ENCODE peak calls at places on chromosome 18, in five cellular contexts. I, G, A, F and T are unnamed samples. For H3K79me2, the result is how much of the 10 kb centered on the place peaks cover.

GRCh38 chr18:46574000-46574739 is 82.8 kb downstream of the LOXHD1 start:
- DNase-seq in F (no peak), A (no peak), G (no peak), I (no peak), T (peak)

GRCh38 chr18:45402485-45403056 is 212.7 kb upstream of the SLC14A2 start:
- DNase-seq in F (no peak), I (no peak), G (no peak), A (no peak), T (no peak)

GRCh38 chr18:14747513-14748474 is at the start of gene ANKRD30B:
- DNase-seq in F (no peak), A (no peak), G (no peak), I (no peak), T (no peak)

GRCh38 chr18:74587446-74587845 is 10.2 kb upstream of the ZNF407 start:
- DNase-seq in G (no peak), I (no peak), A (no peak), F (no peak), T (no peak)

GRCh38 chr18:44564922-44565321 is 115.8 kb upstream of the SETBP1 start:
- DNase-seq in A (no peak), I (no peak), G (no peak), F (no peak), T (no peak)

GRCh38 chr18:63285332-63285731 is 34.2 kb downstream of the BCL2 start:
- DNase-seq in I (no peak), F (no peak), A (no peak), G (no peak), T (peak)

GRCh38 chr18:28365406-28365805 is 188.5 kb upstream of the CDH2 start:
- DNase-seq in G (no peak), F (no peak), A (no peak), I (no peak), T (no peak)

GRCh38 chr18:33844232-33844631 is 266.2 kb downstream of the ASXL3 start:
- DNase-seq in F (no peak), G (no peak), I (no peak), A (no peak), T (no peak)

GRCh38 chr18:49911414-49911813 is 98.1 kb upstream of the ACAA2 start:
- DNase-seq in F (no peak), A (peak), G (no peak), I (no peak), T (no peak)

GRCh38 chr18:4444306-4444705 is 10.8 kb downstream of the DLGAP1 start:
- DNase-seq in I (no peak), F (no peak), A (peak), G (no peak), T (no peak)
- TF ChIP-seq SP1 in I (no peak), F (no peak), A (no peak), G (no peak), T (no peak)

GRCh38 chr18:9613550-9614400 is 584 bp downstream of the PPP4R1 start:
- DNase-seq in I (peak), F (no peak), A (peak), G (no peak), T (no peak)

GRCh38 chr18:9612215-9612830 is 2.0 kb downstream of the PPP4R1 start:
- DNase-seq in I (peak), G (peak), A (peak), F (no peak), T (no peak)

GRCh38 chr18:9614401-9615279 is at the start of gene PPP4R1:
- DNase-seq in G (no peak), F (peak), A (peak), I (peak), T (no peak)

GRCh38 chr18:9615280-9615797 is 980 bp upstream of the PPP4R1 start:
- DNase-seq in I (peak), A (no peak), G (no peak), F (no peak), T (no peak)

GRCh38 chr18:9612989-9613388 is 1.4 kb downstream of the PPP4R1 start:
- DNase-seq in F (no peak), I (peak), A (no peak), G (no peak), T (no peak)
- H3K79me2 ChIP-seq in F (half or more), I (half or more), A (half or more), G (half or more), T (under half)

GRCh38 chr18:80126797-80127196 is 17.7 kb downstream of the ADNP2 start:
- DNase-seq in I (no peak), F (no peak), G (no peak), A (no peak), T (no peak)
- TF ChIP-seq SP1 in I (no peak), F (no peak), G (no peak), A (no peak), T (no peak)

DNA sequence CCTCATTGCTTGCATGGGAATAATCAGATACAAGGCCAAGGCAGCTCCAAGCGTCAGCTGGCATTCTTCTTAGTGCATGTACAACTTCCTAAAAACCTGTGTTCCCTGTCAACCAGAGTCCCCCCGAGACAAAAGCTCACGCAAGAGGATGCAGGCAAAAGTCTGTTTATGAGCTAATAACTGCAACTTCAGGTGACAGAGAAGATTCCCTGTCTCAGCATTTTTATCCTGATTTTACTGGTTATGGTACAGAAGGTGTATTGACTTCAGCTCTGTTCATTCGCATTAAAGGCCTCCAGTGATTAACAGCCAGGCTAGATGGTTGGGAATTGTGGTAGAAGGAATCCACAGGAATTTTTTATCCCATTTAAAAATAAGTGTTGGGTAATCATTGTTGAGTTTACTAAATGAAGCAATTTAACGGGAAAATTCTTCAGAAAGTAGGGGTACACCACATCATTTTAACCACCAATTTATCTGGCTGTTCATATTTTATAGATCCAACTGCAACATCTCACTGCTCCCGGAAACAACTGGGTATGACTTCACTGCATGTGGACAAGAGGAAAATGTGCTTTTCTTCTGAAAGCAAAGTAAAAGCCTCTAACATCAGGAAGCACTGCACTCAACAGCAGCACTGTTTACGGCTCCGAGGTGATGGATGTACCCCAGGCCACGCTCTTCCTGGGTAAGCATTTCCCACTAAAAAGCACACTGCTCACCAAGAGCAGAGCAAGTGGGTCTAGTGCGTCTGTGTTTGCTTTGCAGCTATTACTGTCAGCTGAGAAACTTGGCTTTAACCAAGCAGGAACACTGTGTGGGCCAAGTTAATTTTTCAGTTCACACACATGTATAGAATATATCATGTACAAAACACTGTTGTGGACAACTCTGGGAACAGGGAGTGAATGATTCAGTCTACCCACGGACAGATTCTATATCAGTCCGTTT is 31.9 kb downstream of the CCBE1 start:
- DNase-seq in I (no peak), A (no peak), F (no peak), G (no peak), T (no peak)
- H3K79me2 ChIP-seq in I (under half), A (under half), F (under half), G (under half), T (under half)

GRCh38 chr18:54161267-54161666 is 63.2 kb downstream of the MBD2 start:
- DNase-seq in G (no peak), A (no peak), I (no peak), F (no peak), T (no peak)
- TF ChIP-seq SP1 in G (no peak), A (no peak), I (no peak), F (no peak), T (no peak)

GRCh38 chr18:11657152-11657551 is 31.9 kb upstream of the GNAL start:
- DNase-seq in I (no peak), G (no peak), A (no peak), F (no peak), T (no peak)

GRCh38 chr18:11654736-11655604 is 34.1 kb upstream of the GNAL start:
- DNase-seq in A (no peak), F (peak), I (peak), G (peak), T (no peak)

GRCh38 chr18:11655605-11655932 is 33.5 kb upstream of the GNAL start:
- DNase-seq in F (no peak), A (no peak), I (no peak), G (no peak), T (no peak)

GRCh38 chr18:11651899-11652298 is 37.2 kb upstream of the GNAL start:
- DNase-seq in F (no peak), I (no peak), G (no peak), A (no peak), T (no peak)

DNA sequence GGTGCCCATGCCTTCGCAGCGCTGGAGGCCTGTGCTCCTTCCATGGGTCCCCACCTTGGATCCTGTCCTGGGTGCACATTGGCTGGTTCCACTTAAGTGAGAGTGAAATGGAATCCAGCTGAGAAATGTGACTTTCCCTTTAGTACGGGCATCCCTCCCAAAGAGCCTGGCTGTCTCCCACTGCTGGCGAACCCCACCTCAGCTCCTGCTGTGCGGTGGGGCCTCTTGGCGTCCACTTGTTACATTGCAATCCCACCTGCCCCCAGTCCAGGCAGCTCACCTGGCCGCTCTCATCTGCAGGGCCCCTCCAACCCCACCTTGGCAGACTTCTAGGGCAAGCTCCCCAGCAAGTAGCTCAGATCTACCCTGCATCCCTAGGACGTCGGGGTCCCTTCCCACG is 35.5 kb upstream of the GNAL start:
- DNase-seq in G (no peak), I (no peak), F (no peak), A (no peak), T (no peak)
- H3K79me2 ChIP-seq in G (under half), I (under half), F (under half), A (under half), T (under half)

GRCh38 chr18:54684786-54685185 is 93.7 kb downstream of the DYNAP start:
- DNase-seq in I (peak), F (no peak), A (no peak), G (no peak), T (no peak)
- TF ChIP-seq SP1 in I (no peak), F (no peak), A (no peak), G (no peak), T (no peak)